ENCODE peak calls at places on chromosomes 7 and 10, in nine cellular contexts. K is RWPE1; V is activated CD4-positive, alpha-beta T cell treated with anti-CD3 and anti-CD28 coated beads, Interleukin-2, amount 50 U/mL, for 48 hours; N is HuH-7.5; W is brain microvascular endothelial cell; R is epithelial cell of prostate; A is activated T-helper 1 cell treated with Interleukin-2 at 50 U/mL for 16 hours; X is posterior cingulate gyrus; S is cardiac fibroblast. M is an unnamed sample.

GRCh38 chr10:15197276-15197675 is 28.8 kb upstream of the NMT2 start:
- DNase-seq in K (no peak), V (no peak), N (no peak), W (no peak), R (no peak), A (no peak), X (no peak), S (peak), M (peak)

GRCh38 chr10:5284311-5285057 is 80.3 kb upstream of the UCN3 start:
- DNase-seq in K (peak), V (no peak), N (no peak), W (peak), R (no peak), A (no peak), X (no peak), S (peak), M (peak)

GRCh38 chr7:81618400-81619014 is 151.3 kb downstream of the HGF start:
- DNase-seq in K (peak), V (no peak), N (no peak), W (peak), R (no peak), A (no peak), X (no peak), S (peak), M (peak)

GRCh38 chr10:114703377-114704125 is 45.5 kb upstream of the ABLIM1 start:
- DNase-seq in K (peak), V (no peak), N (no peak), W (no peak), R (no peak), A (no peak), X (no peak), S (peak), M (peak)

GRCh38 chr10:13990918-13991317 is 339.8 kb downstream of the FRMD4A start:
- DNase-seq in K (no peak), V (no peak), N (no peak), W (peak), R (no peak), A (no peak), X (no peak), S (peak), M (peak)

GRCh38 chr10:4543943-4544540 is 282.0 kb upstream of the AKR1E2 start:
- DNase-seq in K (no peak), V (no peak), N (no peak), W (no peak), R (no peak), A (no peak), X (no peak), S (no peak), M (peak)

GRCh38 chr10:94402204-94403033 is at the start of gene TBC1D12:
- DNase-seq in K (peak), V (peak), N (peak), W (peak), R (peak), A (no peak), X (peak), S (peak), M (peak)

GRCh38 chr7:73526892-73527821 is 5.1 kb upstream of the BAZ1B start:
- DNase-seq in K (no peak), V (no peak), N (no peak), W (no peak), R (no peak), A (no peak), X (no peak), S (no peak), M (no peak)

GRCh38 chr7:55279080-55279845 is 85.9 kb upstream of the LANCL2 start:
- DNase-seq in K (no peak), V (no peak), N (no peak), W (no peak), R (no peak), A (no peak), X (no peak), S (no peak), M (no peak)

GRCh38 chr7:142483659-142484317 is 225.9 kb upstream of the PRSS58 start:
- DNase-seq in K (no peak), V (no peak), N (no peak), W (no peak), R (no peak), A (no peak), X (no peak), S (no peak), M (no peak)

GRCh38 chr7:36881206-36881605 is 156.9 kb upstream of the AOAH start:
- DNase-seq in K (peak), V (no peak), N (no peak), W (no peak), R (peak), A (no peak), X (no peak), S (no peak), M (no peak)

GRCh38 chr10:84613336-84614021 is 285.1 kb downstream of the CCSER2 start:
- DNase-seq in K (peak), V (no peak), N (peak), W (peak), R (peak), A (no peak), X (peak), S (peak), M (no peak)

GRCh38 chr10:84510121-84510520 is 181.7 kb downstream of the CCSER2 start:
- DNase-seq in K (no peak), V (no peak), N (no peak), W (peak), R (no peak), A (no peak), X (no peak), S (peak), M (no peak)

GRCh38 chr7:48154792-48155413 is 16.4 kb upstream of the ABCA13 start:
- DNase-seq in K (peak), V (peak), N (no peak), W (peak), R (no peak), A (peak), X (peak), S (peak), M (peak)

GRCh38 chr10:125101581-125101980 is 58.8 kb downstream of the CTBP2 start:
- DNase-seq in K (no peak), V (no peak), N (no peak), W (no peak), R (no peak), A (no peak), X (no peak), S (no peak), M (no peak)

GRCh38 chr7:4134631-4135030 is 547.5 kb upstream of the FOXK1 start:
- DNase-seq in K (no peak), V (no peak), N (no peak), W (no peak), R (no peak), A (no peak), X (no peak), S (no peak), M (no peak)

GRCh38 chr10:63346015-63346441 is 119.7 kb downstream of the JMJD1C start:
- DNase-seq in K (no peak), V (no peak), N (no peak), W (peak), R (no peak), A (no peak), X (no peak), S (peak), M (no peak)

GRCh38 chr10:63713191-63714144 is 192.3 kb downstream of the REEP3 start:
- DNase-seq in K (no peak), V (no peak), N (no peak), W (peak), R (no peak), A (no peak), X (peak), S (peak), M (no peak)

GRCh38 chr10:118957966-118958365 is 71.5 kb upstream of the NANOS1 start:
- DNase-seq in K (no peak), V (no peak), N (no peak), W (no peak), R (no peak), A (no peak), X (no peak), S (no peak), M (no peak)

GRCh38 chr10:22453948-22454347 is 108.7 kb downstream of the SPAG6 start:
- DNase-seq in K (no peak), V (no peak), N (no peak), W (no peak), R (no peak), A (no peak), X (no peak), S (no peak), M (no peak)

GRCh38 chr10:128916339-128916738 is 550.7 kb upstream of the MGMT start:
- DNase-seq in K (no peak), V (no peak), N (no peak), W (no peak), R (no peak), A (no peak), X (no peak), S (no peak), M (no peak)

GRCh38 chr7:150931199-150931869 is 46.8 kb downstream of the KCNH2 start:
- DNase-seq in K (no peak), V (no peak), N (no peak), W (no peak), R (no peak), A (no peak), X (no peak), S (no peak), M (no peak)

GRCh38 chr7:158595068-158595467 is 7.4 kb upstream of the PTPRN2 start:
- DNase-seq in K (no peak), V (no peak), N (no peak), W (no peak), R (peak), A (no peak), X (no peak), S (no peak), M (no peak)

GRCh38 chr10:126702181-126702580 is 31.7 kb upstream of the C10orf90 start:
- DNase-seq in K (no peak), V (no peak), N (no peak), W (peak), R (no peak), A (no peak), X (no peak), S (no peak), M (peak)

GRCh38 chr7:28596245-28596935 is 184.1 kb downstream of the CREB5 start:
- DNase-seq in K (no peak), V (no peak), N (no peak), W (peak), R (no peak), A (no peak), X (no peak), S (no peak), M (peak)

GRCh38 chr7:29987821-29988317 is 1.7 kb downstream of the SCRN1 start:
- DNase-seq in K (peak), V (no peak), N (peak), W (peak), R (peak), A (no peak), X (no peak), S (peak), M (peak)

GRCh38 chr10:29784175-29784773 is 149.5 kb upstream of the SVIL start:
- DNase-seq in K (peak), V (no peak), N (no peak), W (peak), R (peak), A (no peak), X (no peak), S (peak), M (peak)

GRCh38 chr10:22314852-22315251 is 1.3 kb upstream of the COMMD3 start:
- DNase-seq in K (no peak), V (no peak), N (no peak), W (no peak), R (no peak), A (no peak), X (no peak), S (no peak), M (no peak)

GRCh38 chr10:28331821-28332220 is 29.0 kb upstream of the MPP7 start:
- DNase-seq in K (peak), V (no peak), N (no peak), W (peak), R (peak), A (no peak), X (no peak), S (peak), M (peak)

GRCh38 chr10:120314426-120314825 is 142.6 kb upstream of the PLPP4 start:
- DNase-seq in K (no peak), V (no peak), N (no peak), W (no peak), R (no peak), A (no peak), X (no peak), S (no peak), M (no peak)

GRCh38 chr10:75226656-75227055 is 9.1 kb downstream of the COMTD1 start:
- DNase-seq in K (no peak), V (no peak), N (no peak), W (no peak), R (no peak), A (no peak), X (no peak), S (no peak), M (no peak)

GRCh38 chr10:17100586-17100985 is 29.0 kb downstream of the CUBN start:
- DNase-seq in K (peak), V (no peak), N (no peak), W (no peak), R (no peak), A (no peak), X (no peak), S (no peak), M (no peak)

GRCh38 chr7:130365511-130366441 is 14.5 kb upstream of the CPA1 start:
- DNase-seq in K (no peak), V (no peak), N (no peak), W (no peak), R (no peak), A (no peak), X (no peak), S (peak), M (peak)

GRCh38 chr10:109996225-109996624 is 11.6 kb upstream of the ADD3 start:
- DNase-seq in K (no peak), V (no peak), N (no peak), W (no peak), R (no peak), A (no peak), X (no peak), S (no peak), M (no peak)

GRCh38 chr10:87750001-87750651 is 67.9 kb downstream of the ATAD1 start:
- DNase-seq in K (no peak), V (no peak), N (no peak), W (no peak), R (no peak), A (no peak), X (no peak), S (peak), M (peak)

GRCh38 chr10:65931291-65932080 is 994.4 kb upstream of the LRRTM3 start:
- DNase-seq in K (no peak), V (no peak), N (no peak), W (no peak), R (no peak), A (no peak), X (no peak), S (no peak), M (no peak)

GRCh38 chr7:27185708-27186449 is 847 bp upstream of the HOXA11 start:
- DNase-seq in K (no peak), V (no peak), N (no peak), W (no peak), R (no peak), A (no peak), X (no peak), S (no peak), M (no peak)

GRCh38 chr10:48456361-48456804 is 148.5 kb downstream of the ARHGAP22 start:
- DNase-seq in K (no peak), V (no peak), N (no peak), W (no peak), R (no peak), A (no peak), X (no peak), S (peak), M (no peak)

M was measured in AG08395.